ENCODE peak calls at places on chromosomes 2 and 18, in eight cellular contexts. N is H7, P is BE2C, X is IMR-90, Q is anterior cingulate cortex, S is cardiac muscle cell, M is germinal center, R is activated T-cell treated with anti-CD3 and anti-CD28 coated beads for 1 hour. L is an unnamed sample.

GRCh38 chr2:196176142-196176738 is 4.9 kb upstream of the STK17B start:
- DNase-seq in N (no peak), P (no peak), X (no peak), Q (no peak), S (no peak), M (peak; percentile 61), R (peak; percentile 67), L (no peak)

GRCh38 chr2:202339052-202339870 is 36.9 kb upstream of the BMPR2 start:
- DNase-seq in N (no peak), P (no peak), X (peak; percentile 66), Q (no peak), S (peak; percentile 57), M (no peak), R (no peak), L (no peak)

GRCh38 chr2:197969391-197969893 is 165.0 kb downstream of the PLCL1 start:
- DNase-seq in N (no peak), P (no peak), X (peak; percentile 65), Q (no peak), S (peak; percentile 82), M (no peak), R (no peak), L (no peak)

GRCh38 chr2:101949304-101949703 is 42.5 kb upstream of the IL1R2 start:
- DNase-seq in N (no peak), P (no peak), X (no peak), Q (no peak), S (no peak), M (no peak), R (no peak), L (no peak)

GRCh38 chr2:595831-596592 is 81.2 kb downstream of the TMEM18 start:
- DNase-seq in N (no peak), P (peak; percentile 41), X (no peak), Q (no peak), S (no peak), M (no peak), R (no peak), L (no peak)

GRCh38 chr2:231701456-231702373 is 6.6 kb upstream of the PTMA start:
- DNase-seq in N (peak; percentile 57), P (no peak), X (peak; percentile 57), Q (no peak), S (peak; percentile 92), M (no peak), R (no peak), L (no peak)

GRCh38 chr2:147511491-147511948 is 333.3 kb upstream of the ACVR2A start:
- DNase-seq in N (peak; percentile 7), P (no peak), X (no peak), Q (peak; percentile 8), S (peak; percentile 65), M (no peak), R (no peak), L (no peak)

GRCh38 chr2:198314559-198315153 is 510.3 kb downstream of the PLCL1 start:
- DNase-seq in N (no peak), P (no peak), X (peak; percentile 65), Q (no peak), S (peak; percentile 77), M (no peak), R (no peak), L (no peak)

GRCh38 chr2:165803123-165803760 is 9.2 kb upstream of the GALNT3 start:
- DNase-seq in N (no peak), P (no peak), X (peak; percentile 80), Q (no peak), S (peak; percentile 90), M (no peak), R (no peak), L (no peak)

GRCh38 chr2:185780890-185781289 is 42.3 kb downstream of the FSIP2 start:
- DNase-seq in N (no peak), P (no peak), X (no peak), Q (no peak), S (no peak), M (no peak), R (no peak), L (no peak)

GRCh38 chr2:171318463-171318934 is 115.3 kb downstream of the METTL8 start:
- DNase-seq in N (peak; percentile 22), P (no peak), X (peak; percentile 28), Q (peak; percentile 64), S (peak; percentile 35), M (no peak), R (no peak), L (peak; percentile 48)

GRCh38 chr2:158297606-158298005 is 158.9 kb downstream of the CCDC148 start:
- DNase-seq in N (no peak), P (no peak), X (no peak), Q (no peak), S (peak; percentile 5), M (no peak), R (no peak), L (no peak)

GRCh38 chr2:85938456-85938855 is 49.7 kb upstream of the ST3GAL5 start:
- DNase-seq in N (no peak), P (no peak), X (no peak), Q (no peak), S (no peak), M (no peak), R (no peak), L (no peak)

GRCh38 chr2:116317111-116317510 is 1497.4 kb upstream of the DDX18 start:
- DNase-seq in N (no peak), P (no peak), X (no peak), Q (no peak), S (no peak), M (no peak), R (no peak), L (no peak)

GRCh38 chr2:26086155-26086634 is 52.3 kb downstream of the RAB10 start:
- DNase-seq in N (no peak), P (no peak), X (peak; percentile 84), Q (no peak), S (peak; percentile 27), M (no peak), R (no peak), L (no peak)

GRCh38 chr2:106054336-106054735 is 139.8 kb downstream of the UXS1 start:
- DNase-seq in N (no peak), P (no peak), X (no peak), Q (no peak), S (no peak), M (no peak), R (no peak), L (no peak)

GRCh38 chr18:31774960-31775359 is 14.3 kb upstream of the SLC25A52 start:
- DNase-seq in N (no peak), P (no peak), X (no peak), Q (no peak), S (no peak), M (no peak), R (no peak), L (no peak)

GRCh38 chr2:207121784-207122183 is 44.0 kb downstream of the KLF7 start:
- DNase-seq in N (no peak), P (no peak), X (peak; percentile 85), Q (no peak), S (peak; percentile 74), M (no peak), R (no peak), L (no peak)

GRCh38 chr2:9230881-9231280 is 24.3 kb downstream of the ASAP2 start:
- DNase-seq in N (no peak), P (no peak), X (no peak), Q (peak; percentile 39), S (no peak), M (no peak), R (no peak), L (no peak)

GRCh38 chr2:40240067-40240466 is 211.8 kb downstream of the SLC8A1 start:
- DNase-seq in N (no peak), P (peak; percentile 21), X (peak; percentile 96), Q (no peak), S (peak; percentile 90), M (no peak), R (no peak), L (no peak)

GRCh38 chr2:215828528-215829184 is 184.7 kb downstream of the MREG start:
- DNase-seq in N (peak; percentile 63), P (peak; percentile 66), X (peak; percentile 62), Q (no peak), S (peak; percentile 88), M (peak; percentile 50), R (peak; percentile 9), L (no peak)

GRCh38 chr2:108315408-108316193 is 26.9 kb downstream of the SULT1C2 start:
- DNase-seq in N (no peak), P (no peak), X (no peak), Q (no peak), S (no peak), M (no peak), R (no peak), L (no peak)

GRCh38 chr2:153477641-153478288 is 797 bp downstream of the RPRM start:
- DNase-seq in N (peak; percentile 67), P (no peak), X (no peak), Q (no peak), S (no peak), M (no peak), R (no peak), L (no peak)

GRCh38 chr18:23721711-23722479 is 32.6 kb downstream of the LAMA3 start:
- DNase-seq in N (no peak), P (no peak), X (peak; percentile 54), Q (no peak), S (peak; percentile 30), M (no peak), R (no peak), L (no peak)

GRCh38 chr2:10174173-10174572 is 51.6 kb downstream of the RRM2 start:
- DNase-seq in N (no peak), P (no peak), X (no peak), Q (no peak), S (no peak), M (no peak), R (no peak), L (no peak)

GRCh38 chr2:15287447-15288184 is 273.5 kb downstream of the NBAS start:
- DNase-seq in N (no peak), P (no peak), X (no peak), Q (no peak), S (no peak), M (no peak), R (no peak), L (no peak)

L was measured in caudate nucleus.